ENCODE peak calls at places on chromosomes 3 and 15, in nine cellular contexts. R is transverse colon, T is stomach, B is tibial nerve, G is ovary, V is K562, O is HepG2, I is sigmoid colon, C is H1. X is an unnamed sample.
A peak's percentile ranks its signal among the peaks of the same experiment; 100 is the strongest.

GRCh38 chr15:92277776-92278175 is 115.9 kb upstream of the ST8SIA2 start:
- DNase-seq in R (no peak), T (no peak), B (no peak), G (no peak), V (no peak), O (no peak), I (no peak), C (no peak), X (no peak)

GRCh38 chr3:114496021-114496434 is 202.2 kb downstream of the TIGIT start:
- DNase-seq in R (no peak), T (no peak), B (no peak), G (no peak), V (no peak), O (peak; percentile 10), I (no peak), C (no peak), X (no peak)

GRCh38 chr15:40347559-40348470 is 3.0 kb upstream of the PHGR1 start:
- DNase-seq in R (peak; percentile 89), T (peak; percentile 59), B (no peak), G (no peak), V (no peak), O (no peak), I (no peak), C (no peak), X (no peak)

GRCh38 chr15:58182460-58183163 is 44.4 kb downstream of the AQP9 start:
- DNase-seq in R (peak; percentile 14), T (peak; percentile 31), B (no peak), G (no peak), V (peak; percentile 63), O (peak; percentile 37), I (no peak), C (peak; percentile 36), X (no peak)

GRCh38 chr3:73624363-73625123 is at the start of gene PDZRN3:
- DNase-seq in R (peak; percentile 65), T (peak; percentile 55), B (peak; percentile 48), G (peak; percentile 84), V (no peak), O (no peak), I (peak; percentile 85), C (peak; percentile 34), X (no peak)

GRCh38 chr3:107283948-107284347 is 93.3 kb upstream of the CCDC54 start:
- DNase-seq in R (no peak), T (no peak), B (no peak), G (no peak), V (no peak), O (no peak), I (no peak), C (no peak), X (no peak)

GRCh38 chr3:100756441-100756840 is 47.1 kb downstream of the TFG start:
- DNase-seq in R (no peak), T (no peak), B (no peak), G (no peak), V (no peak), O (no peak), I (no peak), C (no peak), X (no peak)

GRCh38 chr3:74847093-74847492 is 232.6 kb upstream of the CNTN3 start:
- DNase-seq in R (no peak), T (no peak), B (no peak), G (no peak), V (no peak), O (no peak), I (no peak), C (no peak), X (no peak)

GRCh38 chr15:34656005-34656604 is 72.7 kb upstream of the GOLGA8B start:
- DNase-seq in R (no peak), T (no peak), B (no peak), G (no peak), V (no peak), O (no peak), I (no peak), C (no peak), X (no peak)

GRCh38 chr15:57298843-57299550 is 77.3 kb upstream of the CGNL1 start:
- DNase-seq in R (no peak), T (no peak), B (no peak), G (no peak), V (no peak), O (no peak), I (no peak), C (no peak), X (no peak)

GRCh38 chr15:79515628-79516027 is 83.5 kb downstream of the MINAR1 start:
- DNase-seq in R (no peak), T (no peak), B (no peak), G (no peak), V (no peak), O (no peak), I (no peak), C (no peak), X (no peak)

GRCh38 chr3:39343076-39343717 is 13.7 kb downstream of the CCR8 start:
- DNase-seq in R (peak; percentile 20), T (no peak), B (no peak), G (no peak), V (no peak), O (no peak), I (no peak), C (no peak), X (no peak)

GRCh38 chr3:124926426-124927116 is 8.0 kb downstream of the MUC13 start:
- DNase-seq in R (no peak), T (no peak), B (no peak), G (no peak), V (no peak), O (peak; percentile 19), I (no peak), C (no peak), X (no peak)

GRCh38 chr3:139797724-139798343 is 120.1 kb upstream of the NMNAT3 start:
- DNase-seq in R (no peak), T (no peak), B (no peak), G (peak; percentile 48), V (peak; percentile 33), O (no peak), I (no peak), C (no peak), X (no peak)

GRCh38 chr3:147589016-147589415 is 179.9 kb downstream of the ZIC1 start:
- DNase-seq in R (no peak), T (no peak), B (no peak), G (no peak), V (no peak), O (no peak), I (no peak), C (no peak), X (no peak)

GRCh38 chr3:172546628-172547214 is 23.5 kb upstream of the TNFSF10 start:
- DNase-seq in R (no peak), T (no peak), B (no peak), G (no peak), V (no peak), O (no peak), I (no peak), C (no peak), X (no peak)

GRCh38 chr3:34837848-34838741 is 801.2 kb upstream of the ARPP21 start:
- DNase-seq in R (no peak), T (no peak), B (no peak), G (no peak), V (no peak), O (no peak), I (no peak), C (no peak), X (no peak)

GRCh38 chr15:80893777-80894176 is 95.8 kb downstream of the MESD start:
- DNase-seq in R (no peak), T (no peak), B (peak; percentile 30), G (no peak), V (no peak), O (no peak), I (no peak), C (no peak), X (no peak)

GRCh38 chr15:32718082-32718821 is 448 bp downstream of the GREM1 start:
- DNase-seq in R (peak; percentile 17), T (no peak), B (no peak), G (no peak), V (no peak), O (no peak), I (no peak), C (no peak), X (no peak)

GRCh38 chr3:133503409-133503808 is 70.1 kb upstream of the CDV3 start:
- DNase-seq in R (no peak), T (no peak), B (no peak), G (no peak), V (no peak), O (no peak), I (no peak), C (no peak), X (no peak)

GRCh38 chr3:140117111-140117526 is 182.1 kb downstream of the CLSTN2 start:
- DNase-seq in R (no peak), T (no peak), B (no peak), G (no peak), V (no peak), O (no peak), I (no peak), C (no peak), X (no peak)

GRCh38 chr3:99317196-99317595 is 321.2 kb upstream of the COL8A1 start:
- DNase-seq in R (no peak), T (no peak), B (no peak), G (no peak), V (no peak), O (no peak), I (no peak), C (no peak), X (no peak)

GRCh38 chr3:169362261-169362660 is 301.3 kb downstream of the MECOM start:
- DNase-seq in R (peak; percentile 55), T (peak; percentile 66), B (peak; percentile 12), G (peak; percentile 14), V (no peak), O (no peak), I (no peak), C (no peak), X (no peak)
- TF ChIP-seq EP300 in R (no peak), T (no peak), B (no peak), G (no peak), V (no peak), O (no peak), I (no peak), C (no peak), X (no peak)

DNA sequence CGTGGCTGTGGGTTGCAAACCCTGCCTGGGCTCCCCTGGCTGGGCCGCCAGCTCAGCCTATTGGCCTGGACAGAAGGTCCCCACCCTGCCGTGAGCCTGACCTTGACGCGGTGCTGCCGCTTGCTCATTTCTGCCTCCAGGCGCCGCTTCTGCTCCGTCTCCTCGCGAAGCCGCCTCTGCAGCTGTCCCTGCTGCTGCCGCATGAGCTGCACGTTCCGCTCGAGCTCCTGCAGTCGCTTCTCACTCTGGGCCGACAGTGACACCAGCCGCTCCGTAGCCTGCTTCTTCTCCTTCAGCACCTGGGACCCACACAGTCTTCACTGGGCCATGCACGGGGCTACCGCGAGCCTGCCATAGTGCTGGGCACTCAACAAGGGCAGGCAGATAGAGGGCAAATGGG is 21.7 kb downstream of the KIF7 start:
- DNase-seq in R (no peak), T (peak; percentile 13), B (no peak), G (no peak), V (no peak), O (no peak), I (no peak), C (no peak), X (peak; percentile 56)
- H3K36me3 ChIP-seq in R (no peaks in the 10 kb centered on the region), T (peaks cover 52% of the 10 kb centered on the region), B (peaks cover 62% of the 10 kb centered on the region), G (no peaks in the 10 kb centered on the region), V (peaks cover 36% of the 10 kb centered on the region), O (peaks cover 39% of the 10 kb centered on the region), I (peaks cover 40% of the 10 kb centered on the region), C (peaks cover 26% of the 10 kb centered on the region), X (peaks cover 45% of the 10 kb centered on the region)

GRCh38 chr3:138284957-138285477 is 44.6 kb downstream of the NME9 start:
- DNase-seq in R (no peak), T (no peak), B (no peak), G (no peak), V (no peak), O (no peak), I (no peak), C (no peak), X (no peak)
- TF ChIP-seq CTCF in R (no peak), T (no peak), B (no peak), G (no peak), V (no peak), O (no peak), I (no peak), C (no peak), X (no peak)

GRCh38 chr3:183378008-183378407 is 50.4 kb downstream of the MCF2L2 start:
- DNase-seq in R (no peak), T (no peak), B (no peak), G (no peak), V (no peak), O (no peak), I (no peak), C (no peak), X (no peak)
- TF ChIP-seq EP300 in R (no peak), T (no peak), B (no peak), G (no peak), V (no peak), O (no peak), I (no peak), C (no peak), X (no peak)